ENCODE peak calls at places on chromosomes 12 and 14, in nine cellular contexts. Y is astrocyte; D is CD8-positive, alpha-beta memory T cell; H is lower lobe of right lung; K is psoas muscle; X is stomach; T is H9; N is lung; E is mesendoderm. W is an unnamed sample.

GRCh38 chr12:131159660-131160059 is 206.0 kb downstream of the ADGRD1 start:
- DNase-seq in Y (no peak), D (no peak), H (no peak), K (no peak), X (no peak), T (peak), N (no peak), E (peak), W (no peak)

GRCh38 chr12:46487567-46488131 is 115.1 kb upstream of the SLC38A2 start:
- DNase-seq in Y (no peak), D (no peak), H (no peak), K (no peak), X (no peak), T (no peak), N (no peak), E (no peak), W (no peak)

GRCh38 chr12:2098852-2099251 is 46.1 kb downstream of the CACNA1C start:
- DNase-seq in Y (no peak), D (no peak), H (no peak), K (no peak), X (no peak), T (no peak), N (no peak), E (no peak), W (no peak)

GRCh38 chr12:78863482-78864427 is 819 bp upstream of the SYT1 start:
- DNase-seq in Y (peak), D (no peak), H (peak), K (peak), X (no peak), T (peak), N (peak), E (peak), W (peak)

GRCh38 chr12:25769076-25769945 is 189.2 kb upstream of the RASSF8 start:
- DNase-seq in Y (peak), D (no peak), H (no peak), K (no peak), X (no peak), T (no peak), N (no peak), E (no peak), W (peak)

GRCh38 chr12:127629066-127629820 is 637.7 kb upstream of the TMEM132C start:
- DNase-seq in Y (peak), D (no peak), H (no peak), K (no peak), X (no peak), T (no peak), N (no peak), E (no peak), W (no peak)

GRCh38 chr12:78534311-78534710 is 330.3 kb upstream of the SYT1 start:
- DNase-seq in Y (no peak), D (no peak), H (no peak), K (no peak), X (no peak), T (no peak), N (no peak), E (no peak), W (no peak)

GRCh38 chr12:12327802-12328201 is 22.2 kb downstream of the MANSC1 start:
- DNase-seq in Y (peak), D (no peak), H (no peak), K (no peak), X (no peak), T (no peak), N (no peak), E (peak), W (peak)

GRCh38 chr12:94686834-94687628 is 36.7 kb upstream of the TMCC3 start:
- DNase-seq in Y (no peak), D (no peak), H (no peak), K (no peak), X (no peak), T (no peak), N (no peak), E (no peak), W (no peak)

GRCh38 chr12:71947645-71948105 is 9.0 kb downstream of the TPH2 start:
- DNase-seq in Y (peak), D (no peak), H (peak), K (peak), X (no peak), T (peak), N (peak), E (peak), W (peak)

GRCh38 chr14:52086755-52087154 is 17.9 kb upstream of the NID2 start:
- DNase-seq in Y (peak), D (no peak), H (no peak), K (no peak), X (no peak), T (no peak), N (no peak), E (no peak), W (no peak)

GRCh38 chr12:3117628-3118027 is 40.4 kb downstream of the TSPAN9 start:
- DNase-seq in Y (peak), D (no peak), H (no peak), K (peak), X (no peak), T (no peak), N (no peak), E (no peak), W (peak)

GRCh38 chr12:25712169-25712568 is 159.1 kb upstream of the LMNTD1 start:
- DNase-seq in Y (no peak), D (no peak), H (no peak), K (no peak), X (no peak), T (no peak), N (no peak), E (no peak), W (no peak)

GRCh38 chr14:32073537-32074189 is 3.4 kb upstream of the ARHGAP5 start:
- DNase-seq in Y (peak), D (peak), H (no peak), K (no peak), X (peak), T (no peak), N (peak), E (peak), W (peak)

GRCh38 chr12:105357162-105357691 is 26.7 kb downstream of the C12orf75 start:
- DNase-seq in Y (peak), D (no peak), H (no peak), K (no peak), X (no peak), T (no peak), N (no peak), E (no peak), W (peak)

GRCh38 chr14:40417777-40418401 is 985.7 kb upstream of the FBXO33 start:
- DNase-seq in Y (no peak), D (no peak), H (no peak), K (no peak), X (peak), T (peak), N (no peak), E (peak), W (peak)

GRCh38 chr12:108190529-108190928 is 61.4 kb downstream of the WSCD2 start:
- DNase-seq in Y (no peak), D (no peak), H (no peak), K (no peak), X (no peak), T (no peak), N (no peak), E (no peak), W (no peak)

GRCh38 chr14:51575225-51576111 is 76.2 kb upstream of the FRMD6 start:
- DNase-seq in Y (no peak), D (no peak), H (no peak), K (no peak), X (no peak), T (no peak), N (no peak), E (no peak), W (no peak)

GRCh38 chr12:93860659-93861373 is 183.6 kb downstream of the CRADD start:
- DNase-seq in Y (peak), D (no peak), H (no peak), K (no peak), X (no peak), T (no peak), N (no peak), E (no peak), W (no peak)

GRCh38 chr12:124680863-124681778 is 113.7 kb upstream of the NCOR2 start:
- DNase-seq in Y (peak), D (no peak), H (peak), K (peak), X (no peak), T (peak), N (no peak), E (peak), W (peak)

GRCh38 chr14:102849522-102850379 is 72.5 kb downstream of the TRAF3 start:
- DNase-seq in Y (peak), D (no peak), H (no peak), K (no peak), X (peak), T (no peak), N (no peak), E (no peak), W (no peak)

GRCh38 chr14:58722433-58722832 is 84.7 kb downstream of the DACT1 start:
- DNase-seq in Y (no peak), D (no peak), H (no peak), K (no peak), X (no peak), T (no peak), N (no peak), E (no peak), W (no peak)

GRCh38 chr14:99792551-99793212 is 531 bp upstream of the EML1 start:
- DNase-seq in Y (peak), D (no peak), H (no peak), K (peak), X (no peak), T (no peak), N (no peak), E (peak), W (no peak)

GRCh38 chr14:33793711-33794110 is 157.2 kb downstream of the EGLN3 start:
- DNase-seq in Y (no peak), D (no peak), H (no peak), K (no peak), X (no peak), T (no peak), N (no peak), E (no peak), W (no peak)

GRCh38 chr12:48380596-48380995 is 29.9 kb upstream of the ZNF641 start:
- DNase-seq in Y (no peak), D (no peak), H (no peak), K (no peak), X (no peak), T (no peak), N (no peak), E (no peak), W (peak)

GRCh38 chr14:29176876-29177275 is 410.3 kb downstream of the FOXG1 start:
- DNase-seq in Y (no peak), D (no peak), H (no peak), K (no peak), X (no peak), T (no peak), N (no peak), E (no peak), W (no peak)

GRCh38 chr12:11158885-11159444 is 12.0 kb upstream of the SMIM10L1 start:
- DNase-seq in Y (no peak), D (no peak), H (no peak), K (no peak), X (no peak), T (no peak), N (no peak), E (no peak), W (no peak)

GRCh38 chr12:6182279-6182898 is 17.8 kb upstream of the CD9 start:
- DNase-seq in Y (peak), D (no peak), H (peak), K (peak), X (peak), T (peak), N (peak), E (no peak), W (no peak)

GRCh38 chr12:1662761-1663439 is 28.0 kb upstream of the ADIPOR2 start:
- DNase-seq in Y (no peak), D (peak), H (peak), K (no peak), X (peak), T (peak), N (peak), E (peak), W (peak)

GRCh38 chr12:28409892-28410291 is 219.6 kb downstream of the CCDC91 start:
- DNase-seq in Y (peak), D (no peak), H (no peak), K (no peak), X (no peak), T (no peak), N (no peak), E (no peak), W (peak)
- H3K27ac ChIP-seq in Y (no peak), D (no peak), H (no peak), K (no peak), X (no peak), T (no peak), N (no peak), E (no peak), W (no peak)

DNA sequence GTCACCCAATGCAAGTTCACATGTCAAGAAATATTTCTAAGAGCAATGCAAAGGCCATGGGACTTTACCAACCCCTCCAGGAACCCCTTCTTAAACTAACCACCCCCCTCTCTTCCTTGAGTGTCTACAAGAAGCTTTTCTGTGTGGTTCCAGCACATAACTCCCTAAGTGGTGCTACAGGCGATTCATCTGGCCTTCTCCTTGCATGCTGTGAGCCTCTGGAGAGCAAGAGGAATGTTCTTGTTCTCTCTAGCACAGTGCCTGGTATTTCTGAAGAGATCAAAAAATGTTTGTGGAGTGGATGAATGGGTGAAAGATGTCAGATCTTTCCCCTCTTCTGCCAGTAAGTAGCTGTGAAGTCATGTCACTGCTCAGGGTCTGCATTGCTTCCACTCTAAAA is 5.9 kb upstream of the RNASE12 start:
- DNase-seq in Y (no peak), D (no peak), H (no peak), K (no peak), X (no peak), T (no peak), N (no peak), E (no peak), W (no peak)
- H3K27ac ChIP-seq in Y (no peak), D (no peak), H (no peak), K (no peak), X (no peak), T (no peak), N (no peak), E (no peak), W (no peak)

DNA sequence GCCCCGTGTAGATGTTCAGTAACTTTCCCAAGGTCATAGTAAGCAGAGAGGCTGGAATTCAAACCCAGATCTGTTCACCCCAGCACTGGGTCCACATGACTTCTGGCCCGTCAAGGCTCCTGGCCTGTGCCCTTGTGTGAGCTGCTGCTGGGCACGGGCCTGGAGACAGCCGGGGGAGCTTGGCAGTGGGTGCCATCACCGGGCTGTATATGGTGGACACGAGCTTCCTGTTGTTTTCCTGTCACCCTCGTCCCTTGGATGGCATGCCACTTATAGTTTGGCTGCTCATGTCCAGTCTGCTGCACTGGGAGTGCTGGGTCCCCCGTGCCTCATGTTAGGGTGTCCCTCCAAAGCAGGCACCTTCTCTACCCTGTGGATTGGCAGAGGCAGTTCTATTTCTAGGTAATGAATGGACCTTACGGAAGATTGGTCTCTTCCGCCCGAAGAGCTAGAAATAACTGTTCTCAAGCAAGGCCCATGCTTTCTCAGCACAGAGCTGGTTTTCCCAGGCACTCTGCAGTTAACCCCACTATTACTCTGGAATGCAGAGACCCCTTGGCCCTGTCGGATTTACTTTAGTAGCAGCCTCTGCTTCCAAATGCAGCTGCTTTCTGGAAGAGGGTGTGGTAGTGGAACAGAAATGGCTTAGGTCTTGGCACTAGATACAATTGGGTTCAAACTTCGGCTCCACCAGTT is 44.3 kb downstream of the ELK3 start:
- DNase-seq in Y (no peak), D (no peak), H (no peak), K (no peak), X (no peak), T (no peak), N (no peak), E (no peak), W (no peak)
- H3K27ac ChIP-seq in Y (peak), D (no peak), H (peak), K (no peak), X (no peak), T (no peak), N (peak), E (no peak), W (no peak)

GRCh38 chr12:76260390-76260748 is 87.8 kb downstream of the BBS10 start:
- DNase-seq in Y (no peak), D (no peak), H (no peak), K (no peak), X (no peak), T (no peak), N (no peak), E (no peak), W (peak)
- H3K27ac ChIP-seq in Y (peak), D (no peak), H (peak), K (peak), X (no peak), T (no peak), N (peak), E (no peak), W (peak)

DNA sequence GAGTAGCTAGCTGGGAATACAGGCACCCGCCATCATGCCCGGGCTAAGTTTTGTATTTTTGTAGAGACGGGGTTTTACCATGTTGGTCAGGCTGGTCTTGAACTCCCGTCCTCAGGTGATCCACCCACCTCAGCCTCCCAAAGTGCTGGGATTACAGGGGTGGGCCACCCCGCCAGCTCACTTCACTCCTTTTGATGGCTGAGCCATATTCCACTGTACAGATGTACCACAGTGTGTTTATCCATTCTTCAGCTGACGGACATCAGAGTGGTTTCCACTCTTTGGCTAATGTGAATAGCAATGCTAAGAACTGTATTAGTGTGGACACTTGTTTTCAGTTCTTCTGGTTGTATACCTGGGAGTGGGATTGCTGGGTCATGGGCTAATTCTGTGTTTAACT is 29.5 kb downstream of the SNRNP35 start:
- DNase-seq in Y (no peak), D (no peak), H (no peak), K (no peak), X (no peak), T (no peak), N (no peak), E (no peak), W (no peak)
- H3K27ac ChIP-seq in Y (no peak), D (no peak), H (no peak), K (no peak), X (no peak), T (no peak), N (no peak), E (no peak), W (no peak)

W was measured in foreskin keratinocyte.